ENCODE peak calls at places on chromosomes 2 and 18, in four cellular contexts. D, S, B and N are unnamed samples.

GRCh38 chr2:231780123-231780908 is 766 bp downstream of the PDE6D start:
- DNase-seq in D (no peak), S (no peak), B (no peak), N (peak)

GRCh38 chr2:201150454-201151020 is 32.4 kb upstream of the CASP10 start:
- DNase-seq in D (no peak), S (no peak), B (no peak), N (no peak)

GRCh38 chr18:72720116-72720515 is 147.7 kb downstream of the NETO1 start:
- DNase-seq in B (no peak), D (no peak), S (no peak), N (no peak)

GRCh38 chr2:101197215-101197745 is 46.1 kb upstream of the TBC1D8 start:
- DNase-seq in B (no peak), S (no peak), D (no peak), N (peak)

GRCh38 chr2:237692601-237693079 is 65.3 kb downstream of the LRRFIP1 start:
- DNase-seq in D (no peak), B (no peak), S (peak), N (peak)

GRCh38 chr2:239341146-239341732 is 59.6 kb downstream of the HDAC4 start:
- DNase-seq in B (no peak), S (no peak), D (no peak), N (no peak)

GRCh38 chr2:116141891-116142474 is 1672.5 kb upstream of the DDX18 start:
- DNase-seq in B (no peak), S (no peak), D (no peak), N (no peak)

GRCh38 chr2:113160962-113161361 is 12.8 kb upstream of the PSD4 start:
- DNase-seq in S (no peak), D (no peak), B (no peak), N (no peak)

GRCh38 chr2:236510049-236510448 is 59.6 kb upstream of the ACKR3 start:
- DNase-seq in D (no peak), B (no peak), S (no peak), N (no peak)

GRCh38 chr2:181680055-181680936 is at the start of gene NEUROD1:
- DNase-seq in S (peak), D (no peak), B (no peak), N (no peak)

GRCh38 chr18:13112982-13113381 is 105.6 kb upstream of the LDLRAD4 start:
- DNase-seq in D (peak), B (no peak), S (peak), N (peak)

GRCh38 chr18:37669991-37670534 is 104.5 kb upstream of the CELF4 start:
- DNase-seq in D (no peak), B (no peak), S (no peak), N (no peak)

GRCh38 chr2:219228026-219228744 is 1.3 kb downstream of the ATG9A start:
- DNase-seq in B (no peak), D (no peak), S (no peak), N (peak)

GRCh38 chr2:37324536-37324785 is 172 bp downstream of the PRKD3 start:
- DNase-seq in S (no peak), B (no peak), D (no peak), N (no peak)

GRCh38 chr2:239878686-239879085 is 146.5 kb downstream of the NDUFA10 start:
- DNase-seq in D (no peak), B (no peak), S (no peak), N (no peak)

GRCh38 chr2:109454764-109455394 is 158.9 kb downstream of the SEPTIN10 start:
- DNase-seq in B (no peak), S (no peak), D (no peak), N (no peak)

GRCh38 chr2:159157361-159158045 is 129.0 kb downstream of the WDSUB1 start:
- DNase-seq in B (peak), S (no peak), D (no peak), N (no peak)

GRCh38 chr2:20205915-20206524 is 18.9 kb downstream of the SDC1 start:
- DNase-seq in S (no peak), D (no peak), B (no peak), N (no peak)

GRCh38 chr2:154546341-154546740 is 152.2 kb upstream of the KCNJ3 start:
- DNase-seq in S (no peak), B (no peak), D (no peak), N (no peak)

GRCh38 chr2:98036349-98037000 is 40.7 kb upstream of the TMEM131 start:
- DNase-seq in B (no peak), S (no peak), D (no peak), N (no peak)

GRCh38 chr2:2704380-2705093 is 373.5 kb upstream of the MYT1L start:
- DNase-seq in B (no peak), D (no peak), S (no peak), N (peak)

DNA sequence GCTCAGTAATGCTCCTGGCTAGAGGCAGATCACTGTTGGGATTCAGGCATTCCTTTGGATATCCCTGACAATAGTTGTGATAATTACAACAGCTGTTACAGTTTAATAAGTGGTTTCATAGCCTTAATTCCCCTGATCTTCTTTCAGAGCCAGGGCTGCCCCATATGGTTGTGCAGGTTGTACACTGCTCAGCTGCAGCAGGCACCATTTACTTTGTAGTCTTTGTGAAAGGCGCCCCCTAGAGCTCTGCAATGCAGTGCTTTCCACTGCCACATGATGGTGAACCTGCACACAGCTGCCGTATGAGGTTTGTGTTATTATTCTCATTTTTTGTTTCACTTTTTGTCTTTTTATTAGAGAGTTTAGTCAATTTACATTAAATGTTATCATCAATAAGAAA is 239.1 kb downstream of the KCNS3 start:
- DNase-seq in D (peak), B (no peak), S (peak), N (peak)
- TF ChIP-seq MAX in D (peak), B (no peak), S (no peak), N (no peak)

GRCh38 chr18:61975526-61976326 is 82.9 kb upstream of the RNF152 start:
- DNase-seq in D (no peak), S (no peak), B (no peak), N (no peak)

GRCh38 chr18:61972389-61973264 is 79.8 kb upstream of the RNF152 start:
- DNase-seq in S (no peak), D (no peak), B (no peak), N (peak)

DNA sequence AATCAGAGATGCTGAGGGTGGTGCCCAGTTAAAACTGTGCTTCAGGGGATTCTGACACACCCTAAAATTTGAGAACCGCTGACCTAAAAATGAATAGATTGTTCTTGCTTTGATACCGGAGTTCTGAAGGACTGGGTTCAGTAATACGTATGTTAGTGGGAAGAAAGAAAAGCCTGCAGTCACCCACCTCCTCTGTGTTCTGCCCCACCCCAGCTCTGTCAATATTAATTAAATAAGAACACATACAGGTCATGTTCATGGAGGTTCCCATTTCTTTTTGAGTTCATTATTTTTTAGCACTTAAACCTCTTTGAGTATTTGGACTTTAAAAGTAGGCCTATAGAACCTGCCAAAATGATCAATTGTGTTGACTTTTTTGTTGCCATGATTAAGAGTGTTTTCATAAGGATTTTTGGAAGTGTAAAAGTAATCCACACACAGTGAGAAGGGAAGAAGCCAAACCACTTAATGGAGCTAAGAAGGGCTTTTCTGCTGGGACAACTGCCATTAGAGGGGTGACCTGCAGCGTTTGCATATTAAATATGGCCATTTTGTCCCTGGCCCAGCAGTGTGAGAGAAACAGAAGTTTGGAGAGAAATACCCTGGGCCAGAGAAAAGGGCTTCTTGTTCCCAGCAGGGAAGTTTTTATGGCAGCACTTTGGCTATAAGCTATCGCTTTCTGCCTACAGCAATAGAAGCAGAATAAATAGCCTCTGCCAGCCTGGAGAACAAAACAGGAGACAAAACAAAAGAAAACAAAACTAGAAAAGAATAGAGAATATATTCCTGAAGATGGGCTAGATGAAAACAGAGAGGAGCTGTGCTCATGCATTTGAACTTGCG is 80.7 kb upstream of the RNF152 start:
- DNase-seq in B (no peak), D (no peak), S (no peak), N (no peak)
- TF ChIP-seq MAX in B (no peak), D (no peak), S (no peak), N (no peak)

DNA sequence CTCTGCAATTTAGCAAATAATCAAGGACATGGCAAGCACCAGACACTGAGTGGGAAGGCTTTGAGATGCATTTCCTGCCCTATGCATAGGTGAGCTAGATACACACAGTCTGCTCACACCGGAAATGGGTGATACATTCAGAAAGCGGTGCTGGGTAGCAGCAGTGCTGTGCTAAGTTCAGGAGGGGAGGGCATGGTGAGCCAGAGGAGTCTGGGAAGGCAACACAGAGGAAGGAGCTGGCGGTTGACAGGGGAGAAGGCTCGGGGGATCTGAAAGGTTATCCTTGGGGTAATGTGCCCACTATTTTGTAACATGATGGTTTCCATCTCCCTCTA is 57.4 kb upstream of the EPAS1 start:
- DNase-seq in D (no peak), S (no peak), B (peak), N (no peak)
- TF ChIP-seq MAX in D (no peak), S (no peak), B (no peak), N (no peak)

DNA sequence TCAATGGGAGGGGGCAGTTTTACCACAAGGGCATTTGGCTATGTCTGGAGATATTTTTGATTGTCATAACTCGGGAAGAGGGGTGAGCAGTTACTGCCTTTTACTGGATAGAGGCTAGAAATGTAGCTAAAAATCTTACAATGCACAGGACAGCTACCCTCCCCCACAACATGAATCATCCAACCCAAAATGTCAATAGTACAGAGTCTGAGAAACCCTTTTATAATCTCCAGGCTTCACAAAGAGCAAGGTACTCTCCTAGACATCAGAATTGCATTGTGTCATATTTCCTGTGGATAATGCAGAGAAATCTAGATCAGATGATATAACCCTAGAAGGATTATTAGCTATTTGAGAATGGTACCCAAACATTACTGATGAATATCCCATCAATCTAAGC is 277.1 kb upstream of the NRP2 start:
- DNase-seq in B (no peak), S (no peak), D (no peak), N (no peak)
- TF ChIP-seq MAX in B (no peak), S (no peak), D (no peak), N (no peak)

GRCh38 chr18:75727479-75727878 is 300.0 kb upstream of the SMIM21 start:
- DNase-seq in D (peak), B (no peak), S (peak), N (peak)
- TF ChIP-seq MAX in D (no peak), B (no peak), S (no peak), N (no peak)

DNA sequence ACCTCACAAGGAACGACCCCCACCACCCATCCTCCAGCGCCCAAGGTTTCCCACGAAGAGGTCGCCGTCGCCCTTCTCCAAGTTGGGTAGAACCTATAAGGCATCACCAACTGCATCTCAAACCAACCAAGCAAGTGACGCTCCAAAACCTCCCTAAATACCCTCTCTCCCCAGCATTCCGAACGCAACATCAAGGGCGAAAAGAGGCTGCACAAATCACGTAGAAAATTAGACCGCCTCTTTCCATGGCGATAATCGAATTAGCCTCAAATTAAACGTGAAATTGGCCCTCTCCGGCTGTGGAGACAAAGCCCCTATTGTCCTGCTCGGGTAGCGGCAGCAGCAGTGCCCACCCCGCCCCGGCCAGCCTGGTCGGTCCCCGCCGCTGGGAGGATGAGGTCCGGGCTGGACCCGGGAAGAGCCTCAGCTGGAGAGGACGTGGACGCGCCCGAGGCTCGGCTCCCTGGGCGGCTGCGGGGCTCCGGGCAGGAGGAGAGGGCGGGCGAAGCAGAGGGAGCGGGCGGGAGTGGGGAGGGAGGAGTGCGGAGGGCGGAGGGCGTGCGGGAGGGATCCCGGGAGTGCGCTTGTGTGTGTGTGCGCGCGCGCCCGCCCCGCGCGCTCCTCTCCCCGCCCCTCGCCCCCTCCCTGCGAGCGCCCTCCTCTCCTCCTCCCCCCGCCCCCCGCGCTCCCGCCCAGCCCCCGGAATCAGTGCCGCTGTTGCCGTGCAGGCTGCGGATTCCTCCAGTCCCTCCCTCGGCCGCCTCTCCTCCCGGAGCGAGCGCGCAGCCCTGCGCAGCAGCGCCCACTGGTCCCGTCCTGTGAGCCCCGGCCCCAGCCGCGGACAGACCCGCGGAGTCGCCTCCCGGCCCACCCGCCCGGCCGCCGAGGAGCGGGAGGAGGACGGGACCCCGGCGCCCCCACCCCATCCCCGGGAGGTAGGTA is at the start of gene SPTBN1:
- DNase-seq in S (peak), B (no peak), D (peak), N (peak)
- TF ChIP-seq MAX in S (peak), B (no peak), D (no peak), N (no peak)

GRCh38 chr2:7736646-7737305 is 819.6 kb downstream of the RNF144A start:
- DNase-seq in S (peak), B (no peak), D (no peak), N (no peak)
- TF ChIP-seq MAX in S (no peak), B (no peak), D (no peak), N (no peak)

DNA sequence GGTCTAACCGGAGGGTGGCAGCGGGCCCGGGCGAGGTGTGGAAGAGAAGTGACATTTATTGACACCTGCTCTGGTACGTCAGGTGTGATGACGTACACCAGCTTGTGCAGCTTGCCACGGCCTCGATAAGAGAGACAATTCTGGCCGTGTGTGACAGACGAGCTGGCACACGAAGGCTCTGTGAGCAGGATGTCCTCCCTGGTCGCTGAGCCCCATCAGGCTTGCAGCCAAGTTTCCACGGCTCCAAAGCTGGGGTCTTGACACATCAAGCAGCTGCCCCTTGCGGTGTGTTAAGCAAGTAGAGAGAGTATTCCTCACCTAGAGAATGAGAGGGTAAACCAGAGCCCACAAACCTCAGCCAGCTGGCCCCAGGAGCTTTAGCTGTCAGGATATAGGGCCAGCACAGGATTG is 30.6 kb downstream of the TOGARAM2 start:
- DNase-seq in D (no peak), S (no peak), B (no peak), N (peak)
- TF ChIP-seq MAX in D (no peak), S (no peak), B (no peak), N (peak)